ENCODE peak calls at places on chromosomes 1 and 21, in seven cellular contexts. One of them, this sample, is unnamed.

GRCh38 chr1:171985639-171986038 is 144.3 kb downstream of the DNM3 start:
- DNase-seq in naive thymus-derived CD8-positive, alpha-beta T cell: no peak
- DNase-seq in T-helper 17 cell: no peak
- DNase-seq in hepatocyte: peak; percentile 17
- DNase-seq in frontal cortex: no peak
- DNase-seq in ACHN: peak; percentile 17
- DNase-seq in left kidney: no peak
- DNase-seq in this sample: no peak

GRCh38 chr1:232533328-232533727 is 96.6 kb downstream of the SIPA1L2 start:
- DNase-seq in naive thymus-derived CD8-positive, alpha-beta T cell: no peak
- DNase-seq in T-helper 17 cell: no peak
- DNase-seq in hepatocyte: no peak
- DNase-seq in frontal cortex: no peak
- DNase-seq in ACHN: no peak
- DNase-seq in left kidney: no peak
- DNase-seq in this sample: no peak

GRCh38 chr1:211687462-211688215 is 12.2 kb upstream of the NEK2 start:
- DNase-seq in naive thymus-derived CD8-positive, alpha-beta T cell: no peak
- DNase-seq in T-helper 17 cell: no peak
- DNase-seq in hepatocyte: no peak
- DNase-seq in frontal cortex: no peak
- DNase-seq in ACHN: no peak
- DNase-seq in left kidney: no peak
- DNase-seq in this sample: no peak

GRCh38 chr1:67211589-67212563 is 45.6 kb downstream of the IL23R start:
- DNase-seq in naive thymus-derived CD8-positive, alpha-beta T cell: peak; percentile 75
- DNase-seq in T-helper 17 cell: no peak
- DNase-seq in hepatocyte: peak; percentile 70
- DNase-seq in frontal cortex: no peak
- DNase-seq in ACHN: peak; percentile 12
- DNase-seq in left kidney: peak; percentile 54
- DNase-seq in this sample: peak; percentile 18

GRCh38 chr1:54653036-54653435 is 11.4 kb downstream of the MROH7 start:
- DNase-seq in naive thymus-derived CD8-positive, alpha-beta T cell: no peak
- DNase-seq in T-helper 17 cell: no peak
- DNase-seq in hepatocyte: no peak
- DNase-seq in frontal cortex: no peak
- DNase-seq in ACHN: no peak
- DNase-seq in left kidney: no peak
- DNase-seq in this sample: peak; percentile 7

GRCh38 chr1:66270122-66270812 is 263.7 kb upstream of the SGIP1 start:
- DNase-seq in naive thymus-derived CD8-positive, alpha-beta T cell: no peak
- DNase-seq in T-helper 17 cell: no peak
- DNase-seq in hepatocyte: peak; percentile 21
- DNase-seq in frontal cortex: no peak
- DNase-seq in ACHN: no peak
- DNase-seq in left kidney: no peak
- DNase-seq in this sample: peak; percentile 82

GRCh38 chr1:203167026-203167912 is 8.4 kb downstream of the MYBPH start:
- DNase-seq in naive thymus-derived CD8-positive, alpha-beta T cell: no peak
- DNase-seq in T-helper 17 cell: no peak
- DNase-seq in hepatocyte: no peak
- DNase-seq in frontal cortex: no peak
- DNase-seq in ACHN: no peak
- DNase-seq in left kidney: peak; percentile 62
- DNase-seq in this sample: no peak

GRCh38 chr21:30234643-30235042 is 18.7 kb upstream of the CLDN8 start:
- DNase-seq in naive thymus-derived CD8-positive, alpha-beta T cell: no peak
- DNase-seq in T-helper 17 cell: no peak
- DNase-seq in hepatocyte: no peak
- DNase-seq in frontal cortex: no peak
- DNase-seq in ACHN: no peak
- DNase-seq in left kidney: no peak
- DNase-seq in this sample: peak; percentile 22

GRCh38 chr1:14128096-14128495 is 428.1 kb downstream of the PRDM2 start:
- DNase-seq in naive thymus-derived CD8-positive, alpha-beta T cell: no peak
- DNase-seq in T-helper 17 cell: no peak
- DNase-seq in hepatocyte: no peak
- DNase-seq in frontal cortex: no peak
- DNase-seq in ACHN: no peak
- DNase-seq in left kidney: no peak
- DNase-seq in this sample: no peak

GRCh38 chr1:232319106-232319505 is 310.8 kb downstream of the SIPA1L2 start:
- DNase-seq in naive thymus-derived CD8-positive, alpha-beta T cell: no peak
- DNase-seq in T-helper 17 cell: no peak
- DNase-seq in hepatocyte: no peak
- DNase-seq in frontal cortex: no peak
- DNase-seq in ACHN: no peak
- DNase-seq in left kidney: peak; percentile 27
- DNase-seq in this sample: no peak

GRCh38 chr1:151638074-151638775 is 26.4 kb downstream of the SNX27 start:
- DNase-seq in naive thymus-derived CD8-positive, alpha-beta T cell: no peak
- DNase-seq in T-helper 17 cell: no peak
- DNase-seq in hepatocyte: no peak
- DNase-seq in frontal cortex: no peak
- DNase-seq in ACHN: no peak
- DNase-seq in left kidney: no peak
- DNase-seq in this sample: no peak

GRCh38 chr1:12184008-12184681 is 17.4 kb downstream of the TNFRSF1B start:
- DNase-seq in naive thymus-derived CD8-positive, alpha-beta T cell: no peak
- DNase-seq in T-helper 17 cell: no peak
- DNase-seq in hepatocyte: peak; percentile 65
- DNase-seq in frontal cortex: peak; percentile 69
- DNase-seq in ACHN: peak; percentile 1
- DNase-seq in left kidney: peak; percentile 76
- DNase-seq in this sample: peak; percentile 83

GRCh38 chr1:186236921-186237320 is 138.1 kb downstream of the TPR start:
- DNase-seq in naive thymus-derived CD8-positive, alpha-beta T cell: no peak
- DNase-seq in T-helper 17 cell: no peak
- DNase-seq in hepatocyte: peak; percentile 43
- DNase-seq in frontal cortex: no peak
- DNase-seq in ACHN: peak; percentile 77
- DNase-seq in left kidney: no peak
- DNase-seq in this sample: peak; percentile 93

GRCh38 chr1:8364528-8365442 is 46.9 kb downstream of the SLC45A1 start:
- DNase-seq in naive thymus-derived CD8-positive, alpha-beta T cell: no peak
- DNase-seq in T-helper 17 cell: no peak
- DNase-seq in hepatocyte: no peak
- DNase-seq in frontal cortex: no peak
- DNase-seq in ACHN: no peak
- DNase-seq in left kidney: no peak
- DNase-seq in this sample: no peak

GRCh38 chr21:45868488-45868887 is 113.1 kb upstream of the COL6A1 start:
- DNase-seq in naive thymus-derived CD8-positive, alpha-beta T cell: no peak
- DNase-seq in T-helper 17 cell: no peak
- DNase-seq in hepatocyte: no peak
- DNase-seq in frontal cortex: no peak
- DNase-seq in ACHN: no peak
- DNase-seq in left kidney: no peak
- DNase-seq in this sample: no peak

GRCh38 chr1:47469405-47469759 is 31.5 kb downstream of the FOXD2 start:
- DNase-seq in naive thymus-derived CD8-positive, alpha-beta T cell: no peak
- DNase-seq in T-helper 17 cell: no peak
- DNase-seq in hepatocyte: no peak
- DNase-seq in frontal cortex: no peak
- DNase-seq in ACHN: no peak
- DNase-seq in left kidney: no peak
- DNase-seq in this sample: no peak

GRCh38 chr1:178057863-178058576 is 35.9 kb upstream of the RASAL2 start:
- DNase-seq in naive thymus-derived CD8-positive, alpha-beta T cell: no peak
- DNase-seq in T-helper 17 cell: no peak
- DNase-seq in hepatocyte: peak; percentile 48
- DNase-seq in frontal cortex: no peak
- DNase-seq in ACHN: no peak
- DNase-seq in left kidney: peak; percentile 46
- DNase-seq in this sample: peak; percentile 81

GRCh38 chr1:244089561-244089960 is 38.5 kb downstream of the ZBTB18 start:
- DNase-seq in naive thymus-derived CD8-positive, alpha-beta T cell: no peak
- DNase-seq in T-helper 17 cell: no peak
- DNase-seq in hepatocyte: peak; percentile 38
- DNase-seq in frontal cortex: no peak
- DNase-seq in ACHN: no peak
- DNase-seq in left kidney: no peak
- DNase-seq in this sample: no peak

GRCh38 chr21:36504067-36505058 is 24.4 kb upstream of the CLDN14 start:
- DNase-seq in naive thymus-derived CD8-positive, alpha-beta T cell: no peak
- DNase-seq in T-helper 17 cell: no peak
- DNase-seq in hepatocyte: peak; percentile 74
- DNase-seq in frontal cortex: peak; percentile 44
- DNase-seq in ACHN: peak; percentile 32
- DNase-seq in left kidney: peak; percentile 69
- DNase-seq in this sample: peak; percentile 58

GRCh38 chr21:25569084-25569483 is 38.2 kb downstream of the MRPL39 start:
- DNase-seq in naive thymus-derived CD8-positive, alpha-beta T cell: no peak
- DNase-seq in T-helper 17 cell: no peak
- DNase-seq in hepatocyte: no peak
- DNase-seq in frontal cortex: no peak
- DNase-seq in ACHN: peak; percentile 38
- DNase-seq in left kidney: no peak
- DNase-seq in this sample: no peak

GRCh38 chr1:155307247-155307740 is 1.4 kb upstream of the FDPS start:
- DNase-seq in naive thymus-derived CD8-positive, alpha-beta T cell: no peak
- DNase-seq in T-helper 17 cell: no peak
- DNase-seq in hepatocyte: peak; percentile 41
- DNase-seq in frontal cortex: no peak
- DNase-seq in ACHN: peak; percentile 62
- DNase-seq in left kidney: peak; percentile 75
- DNase-seq in this sample: peak; percentile 52

GRCh38 chr1:182629674-182630073 is 25.5 kb upstream of the RGS16 start:
- DNase-seq in naive thymus-derived CD8-positive, alpha-beta T cell: no peak
- DNase-seq in T-helper 17 cell: peak; percentile 48
- DNase-seq in hepatocyte: no peak
- DNase-seq in frontal cortex: no peak
- DNase-seq in ACHN: no peak
- DNase-seq in left kidney: no peak
- DNase-seq in this sample: no peak

GRCh38 chr1:24830680-24831272 is 85.5 kb downstream of the CLIC4 start:
- DNase-seq in naive thymus-derived CD8-positive, alpha-beta T cell: no peak
- DNase-seq in T-helper 17 cell: no peak
- DNase-seq in hepatocyte: peak; percentile 69
- DNase-seq in frontal cortex: peak; percentile 29
- DNase-seq in ACHN: peak; percentile 68
- DNase-seq in left kidney: peak; percentile 76
- DNase-seq in this sample: peak; percentile 69

GRCh38 chr1:48876221-48876785 is 99.6 kb upstream of the BEND5 start:
- DNase-seq in naive thymus-derived CD8-positive, alpha-beta T cell: no peak
- DNase-seq in T-helper 17 cell: no peak
- DNase-seq in hepatocyte: peak; percentile 11
- DNase-seq in frontal cortex: no peak
- DNase-seq in ACHN: no peak
- DNase-seq in left kidney: no peak
- DNase-seq in this sample: peak; percentile 62

GRCh38 chr1:95197616-95198252 is 36.3 kb upstream of the RWDD3 start:
- DNase-seq in naive thymus-derived CD8-positive, alpha-beta T cell: no peak
- DNase-seq in T-helper 17 cell: no peak
- DNase-seq in hepatocyte: no peak
- DNase-seq in frontal cortex: no peak
- DNase-seq in ACHN: no peak
- DNase-seq in left kidney: peak; percentile 17
- DNase-seq in this sample: peak; percentile 27

GRCh38 chr1:119779869-119780356 is 11.2 kb upstream of the HMGCS2 start:
- DNase-seq in naive thymus-derived CD8-positive, alpha-beta T cell: no peak
- DNase-seq in T-helper 17 cell: no peak
- DNase-seq in hepatocyte: peak; percentile 64
- DNase-seq in frontal cortex: no peak
- DNase-seq in ACHN: no peak
- DNase-seq in left kidney: peak; percentile 73
- DNase-seq in this sample: peak; percentile 41

GRCh38 chr1:169931795-169932195 is 38.1 kb upstream of the SCYL3 start:
- DNase-seq in naive thymus-derived CD8-positive, alpha-beta T cell: no peak
- DNase-seq in T-helper 17 cell: no peak
- DNase-seq in hepatocyte: no peak
- DNase-seq in frontal cortex: no peak
- DNase-seq in ACHN: no peak
- DNase-seq in left kidney: peak; percentile 10
- DNase-seq in this sample: no peak

GRCh38 chr1:28855469-28855944 is 43.5 kb downstream of the OPRD1 start:
- DNase-seq in naive thymus-derived CD8-positive, alpha-beta T cell: no peak
- DNase-seq in T-helper 17 cell: no peak
- DNase-seq in hepatocyte: no peak
- DNase-seq in frontal cortex: no peak
- DNase-seq in ACHN: no peak
- DNase-seq in left kidney: peak; percentile 45
- DNase-seq in this sample: no peak

GRCh38 chr1:184507604-184508289 is 120.9 kb downstream of the C1orf21 start:
- DNase-seq in naive thymus-derived CD8-positive, alpha-beta T cell: no peak
- DNase-seq in T-helper 17 cell: no peak
- DNase-seq in hepatocyte: no peak
- DNase-seq in frontal cortex: no peak
- DNase-seq in ACHN: no peak
- DNase-seq in left kidney: no peak
- DNase-seq in this sample: peak; percentile 36

GRCh38 chr1:234212764-234213406 is 160.4 kb upstream of the COA6 start:
- DNase-seq in naive thymus-derived CD8-positive, alpha-beta T cell: no peak
- DNase-seq in T-helper 17 cell: no peak
- DNase-seq in hepatocyte: peak; percentile 56
- DNase-seq in frontal cortex: peak; percentile 53
- DNase-seq in ACHN: peak; percentile 66
- DNase-seq in left kidney: peak; percentile 75
- DNase-seq in this sample: peak; percentile 23

GRCh38 chr1:47563206-47563605 is 125.4 kb downstream of the FOXD2 start:
- DNase-seq in naive thymus-derived CD8-positive, alpha-beta T cell: no peak
- DNase-seq in T-helper 17 cell: no peak
- DNase-seq in hepatocyte: no peak
- DNase-seq in frontal cortex: no peak
- DNase-seq in ACHN: no peak
- DNase-seq in left kidney: no peak
- DNase-seq in this sample: peak; percentile 11

GRCh38 chr1:245363821-245364220 is 209.0 kb downstream of the KIF26B start:
- DNase-seq in naive thymus-derived CD8-positive, alpha-beta T cell: no peak
- DNase-seq in T-helper 17 cell: no peak
- DNase-seq in hepatocyte: peak; percentile 28
- DNase-seq in frontal cortex: peak; percentile 22
- DNase-seq in ACHN: no peak
- DNase-seq in left kidney: peak; percentile 76
- DNase-seq in this sample: no peak

GRCh38 chr1:16012590-16013219 is 5.1 kb downstream of the HSPB7 start:
- DNase-seq in naive thymus-derived CD8-positive, alpha-beta T cell: no peak
- DNase-seq in T-helper 17 cell: no peak
- DNase-seq in hepatocyte: peak; percentile 92
- DNase-seq in frontal cortex: peak; percentile 62
- DNase-seq in ACHN: peak; percentile 48
- DNase-seq in left kidney: peak; percentile 86
- DNase-seq in this sample: peak; percentile 87

This sample was measured in AG10803.